ENCODE peak calls at places on chromosome 1, in seven cellular contexts. P, R, T, W, K, Y and Z are unnamed samples.

GRCh38 chr1:119611701-119612113 is 36.4 kb downstream of the ZNF697 start:
- DNase-seq in K (no peak), W (peak; percentile 52), Y (peak; percentile 65), R (peak; percentile 57), P (peak; percentile 38), T (peak; percentile 81), Z (peak; percentile 73)

GRCh38 chr1:36306210-36306901 is at the start of gene SH3D21:
- DNase-seq in W (no peak), R (peak; percentile 25), K (no peak), P (no peak), Y (no peak), T (no peak), Z (no peak)

GRCh38 chr1:18869847-18870246 is 10.4 kb upstream of the TAS1R2 start:
- DNase-seq in T (no peak), P (no peak), W (no peak), Y (no peak), R (no peak), K (no peak), Z (no peak)

GRCh38 chr1:223129229-223129851 is 13.7 kb downstream of the TLR5 start:
- DNase-seq in R (peak; percentile 65), P (peak; percentile 38), W (peak; percentile 59), K (no peak), Y (no peak), T (peak; percentile 70), Z (peak; percentile 87)

GRCh38 chr1:245588250-245588649 is 433.5 kb downstream of the KIF26B start:
- DNase-seq in P (no peak), K (no peak), Y (no peak), W (no peak), T (no peak), R (no peak), Z (no peak)

GRCh38 chr1:28718601-28719331 is 18.0 kb upstream of the YTHDF2 start:
- DNase-seq in K (no peak), W (no peak), P (peak; percentile 51), T (no peak), R (peak; percentile 64), Y (no peak), Z (no peak)

GRCh38 chr1:1974834-1975233 is 28.8 kb downstream of the CFAP74 start:
- DNase-seq in T (no peak), K (no peak), R (no peak), Y (no peak), W (no peak), P (no peak), Z (no peak)

GRCh38 chr1:228185641-228185965 is 20.0 kb downstream of the IBA57 start:
- DNase-seq in P (no peak), K (no peak), W (no peak), Y (no peak), R (no peak), T (no peak), Z (no peak)

GRCh38 chr1:68322837-68323687 is 90.7 kb upstream of the WLS start:
- DNase-seq in W (no peak), T (peak; percentile 37), K (no peak), Y (peak; percentile 89), P (peak; percentile 79), R (peak; percentile 57), Z (no peak)

GRCh38 chr1:173867753-173868265 is at the start of gene GAS5:
- DNase-seq in R (peak; percentile 100), W (peak; percentile 100), K (peak; percentile 99), Y (peak; percentile 99), P (peak; percentile 100), T (peak; percentile 100), Z (peak; percentile 96)

GRCh38 chr1:35882586-35882944 is 444 bp upstream of the AGO1 start:
- DNase-seq in K (no peak), Y (no peak), T (no peak), W (no peak), P (no peak), R (no peak), Z (no peak)

GRCh38 chr1:37471345-37472231 is 2.8 kb upstream of the ZC3H12A start:
- DNase-seq in T (peak; percentile 57), K (peak; percentile 95), W (no peak), Y (peak; percentile 66), P (peak; percentile 94), R (peak; percentile 91), Z (no peak)

GRCh38 chr1:232634086-232634485 is 4.2 kb upstream of the SIPA1L2 start:
- DNase-seq in P (no peak), T (peak; percentile 20), K (no peak), Y (no peak), W (no peak), R (no peak), Z (no peak)

GRCh38 chr1:197544130-197544529 is 231.2 kb downstream of the DENND1B start:
- DNase-seq in K (no peak), T (no peak), P (no peak), Y (no peak), R (no peak), W (no peak), Z (no peak)

GRCh38 chr1:33641099-33641830 is 168.8 kb downstream of the ZSCAN20 start:
- DNase-seq in W (no peak), K (peak; percentile 36), P (peak; percentile 18), R (peak; percentile 5), Y (peak; percentile 32), T (no peak), Z (no peak)

GRCh38 chr1:3297756-3298155 is 156.7 kb upstream of the ARHGEF16 start:
- DNase-seq in P (no peak), T (no peak), R (no peak), Y (no peak), W (no peak), K (no peak), Z (no peak)

GRCh38 chr1:213094446-213094845 is 43.4 kb downstream of the RPS6KC1 start:
- DNase-seq in T (no peak), R (no peak), P (peak; percentile 18), Y (no peak), K (peak; percentile 42), W (no peak), Z (no peak)

GRCh38 chr1:36769886-36770830 is 264.2 kb downstream of the GRIK3 start:
- DNase-seq in W (no peak), Y (no peak), P (no peak), K (no peak), T (no peak), R (no peak), Z (no peak)

GRCh38 chr1:17573518-17574041 is 34.1 kb downstream of the ARHGEF10L start:
- DNase-seq in K (peak; percentile 53), R (no peak), Y (no peak), T (no peak), P (no peak), W (no peak), Z (peak; percentile 86)

GRCh38 chr1:58754683-58755467 is 29.0 kb downstream of the JUN start:
- DNase-seq in K (no peak), W (no peak), Y (no peak), R (no peak), P (no peak), T (no peak), Z (no peak)

GRCh38 chr1:55214214-55214902 is 806 bp downstream of the USP24 start:
- DNase-seq in K (no peak), W (no peak), R (peak; percentile 29), P (no peak), T (peak; percentile 23), Y (no peak), Z (peak; percentile 43)

GRCh38 chr1:18448889-18449288 is 31.8 kb upstream of the KLHDC7A start:
- DNase-seq in T (no peak), K (no peak), Y (no peak), R (no peak), W (no peak), P (no peak), Z (no peak)

GRCh38 chr1:41678141-41678878 is 193.8 kb upstream of the EDN2 start:
- DNase-seq in P (peak; percentile 66), T (peak; percentile 55), R (peak; percentile 57), Y (no peak), K (no peak), W (no peak), Z (no peak)

GRCh38 chr1:232306269-232306911 is 323.5 kb downstream of the SIPA1L2 start:
- DNase-seq in P (no peak), Y (no peak), K (peak; percentile 22), T (no peak), R (peak; percentile 35), W (no peak), Z (no peak)

GRCh38 chr1:35345439-35345981 is 77.0 kb downstream of the ZMYM4 start:
- DNase-seq in Y (no peak), R (peak; percentile 12), W (no peak), P (peak; percentile 82), T (no peak), K (no peak), Z (no peak)